ENCODE peak calls at places on chromosomes 3 and 15, in seven cellular contexts. S is adrenal gland, R is cardiac fibroblast, V is MM.1S, H is epithelial cell of esophagus, D is bronchial epithelial cell, O is left lung. Y is an unnamed sample.

GRCh38 chr3:141279074-141279945 is 47.7 kb downstream of the PXYLP1 start:
- DNase-seq in V (peak), D (peak), H (peak), S (peak), O (no peak), R (peak), Y (no peak)

GRCh38 chr3:90092994-90093393 is 985.6 kb downstream of the EPHA3 start:
- DNase-seq in S (no peak), H (peak), D (peak), V (peak), O (no peak), R (peak), Y (no peak)

GRCh38 chr15:39914977-39915376 is 5.1 kb downstream of the GPR176 start:
- DNase-seq in O (no peak), R (no peak), S (no peak), D (no peak), H (no peak), V (no peak), Y (no peak)

GRCh38 chr15:72998226-72998625 is 54.0 kb upstream of the NEO1 start:
- DNase-seq in H (peak), R (no peak), O (no peak), S (no peak), V (no peak), D (peak), Y (no peak)

GRCh38 chr3:168034152-168034928 is 61.4 kb downstream of the GOLIM4 start:
- DNase-seq in D (peak), H (peak), O (no peak), V (no peak), R (peak), S (peak), Y (peak)

GRCh38 chr3:147120029-147120428 is 286.3 kb downstream of the ZIC4 start:
- DNase-seq in H (peak), O (no peak), R (peak), D (peak), V (peak), S (no peak), Y (no peak)

GRCh38 chr3:14323401-14324223 is 78.8 kb upstream of the SLC6A6 start:
- DNase-seq in D (no peak), S (peak), O (no peak), H (no peak), R (no peak), V (no peak), Y (no peak)

GRCh38 chr3:185825639-185826481 is 1.0 kb upstream of the IGF2BP2 start:
- DNase-seq in V (peak), H (peak), D (peak), O (peak), S (peak), R (peak), Y (no peak)

GRCh38 chr15:40105517-40106202 is 3.0 kb downstream of the BMF start:
- DNase-seq in D (no peak), S (no peak), H (no peak), R (no peak), V (peak), O (no peak), Y (no peak)

GRCh38 chr3:12601072-12601471 is 44.2 kb downstream of the MKRN2 start:
- DNase-seq in S (no peak), D (no peak), H (no peak), O (no peak), R (peak), V (no peak), Y (no peak)
- TF ChIP-seq CTCF in S (no peak), D (no peak), H (peak), O (no peak), R (peak), V (peak), Y (peak)

GRCh38 chr3:156678216-156678615 is 3.8 kb downstream of the TIPARP start:
- DNase-seq in R (no peak), S (no peak), V (no peak), O (no peak), D (no peak), H (no peak), Y (no peak)
- H3K4me3 ChIP-seq in R (no peak), S (no peak), V (no peak), O (peak), D (no peak), H (peak), Y (peak)

GRCh38 chr3:183099838-183100204 is 525 bp upstream of the MCCC1 start:
- DNase-seq in D (no peak), R (no peak), H (no peak), V (no peak), O (no peak), S (no peak), Y (no peak)
- TF ChIP-seq CTCF in D (no peak), R (no peak), H (no peak), V (no peak), O (no peak), S (no peak), Y (no peak)

GRCh38 chr3:183553263-183554026 is 2.1 kb downstream of the KLHL6 start:
- DNase-seq in D (no peak), V (peak), R (no peak), S (no peak), O (peak), H (no peak), Y (no peak)
- H3K4me3 ChIP-seq in D (no peak), V (peak), R (no peak), S (no peak), O (peak), H (no peak), Y (no peak)

Y was measured in AG09309.